ENCODE peak calls at places on chromosomes 11 and 22, in four cellular contexts. One of them, this sample, is unnamed.

GRCh38 chr11:94245121-94245520 is 59.3 kb upstream of the IZUMO1R start:
- DNase-seq in mesenchymal stem cell: no peak
- DNase-seq in mesendoderm: no peak
- DNase-seq in IMR-90: peak
- DNase-seq in this sample: no peak

GRCh38 chr22:24303007-24303406 is 32.4 kb downstream of the SPECC1L start:
- DNase-seq in mesenchymal stem cell: no peak
- DNase-seq in mesendoderm: no peak
- DNase-seq in IMR-90: no peak
- DNase-seq in this sample: peak

GRCh38 chr11:109914038-109914437 is 179.2 kb upstream of the ZC3H12C start:
- DNase-seq in mesenchymal stem cell: no peak
- DNase-seq in mesendoderm: peak
- DNase-seq in IMR-90: no peak
- DNase-seq in this sample: peak

GRCh38 chr11:96132437-96132836 is 208.5 kb upstream of the MTMR2 start:
- DNase-seq in mesenchymal stem cell: peak
- DNase-seq in mesendoderm: no peak
- DNase-seq in IMR-90: peak
- DNase-seq in this sample: no peak

GRCh38 chr22:11325767-11326166 is 4202.2 kb upstream of the OR11H1 start:
- DNase-seq in mesenchymal stem cell: no peak
- DNase-seq in mesendoderm: no peak
- DNase-seq in IMR-90: no peak
- DNase-seq in this sample: no peak

GRCh38 chr11:14078941-14079522 is 116.5 kb downstream of the SPON1 start:
- DNase-seq in mesenchymal stem cell: no peak
- DNase-seq in mesendoderm: no peak
- DNase-seq in IMR-90: no peak
- DNase-seq in this sample: no peak

GRCh38 chr11:64607381-64608259 is 16.6 kb downstream of the SLC22A12 start:
- DNase-seq in mesenchymal stem cell: no peak
- DNase-seq in mesendoderm: no peak
- DNase-seq in IMR-90: peak
- DNase-seq in this sample: no peak

GRCh38 chr11:104653011-104653806 is 245.1 kb downstream of the CASP12 start:
- DNase-seq in mesenchymal stem cell: peak
- DNase-seq in mesendoderm: no peak
- DNase-seq in IMR-90: no peak
- DNase-seq in this sample: peak

GRCh38 chr11:27532652-27533325 is 26.2 kb upstream of the LIN7C start:
- DNase-seq in mesenchymal stem cell: no peak
- DNase-seq in mesendoderm: no peak
- DNase-seq in IMR-90: peak
- DNase-seq in this sample: no peak

GRCh38 chr22:20463324-20464095 is 25.9 kb upstream of the SCARF2 start:
- DNase-seq in mesenchymal stem cell: no peak
- DNase-seq in mesendoderm: no peak
- DNase-seq in IMR-90: no peak
- DNase-seq in this sample: no peak

GRCh38 chr11:111417766-111418435 is 38.8 kb upstream of the POU2AF1 start:
- DNase-seq in mesenchymal stem cell: peak
- DNase-seq in mesendoderm: no peak
- DNase-seq in IMR-90: peak
- DNase-seq in this sample: no peak

GRCh38 chr22:49549256-49549655 is 278.4 kb downstream of the BRD1 start:
- DNase-seq in mesenchymal stem cell: no peak
- DNase-seq in mesendoderm: no peak
- DNase-seq in IMR-90: no peak
- DNase-seq in this sample: no peak

GRCh38 chr11:82927264-82927880 is 25.8 kb downstream of the DDIAS start:
- DNase-seq in mesenchymal stem cell: peak
- DNase-seq in mesendoderm: peak
- DNase-seq in IMR-90: peak
- DNase-seq in this sample: peak

GRCh38 chr11:59629996-59630395 is 14.4 kb upstream of the OSBP start:
- DNase-seq in mesenchymal stem cell: no peak
- DNase-seq in mesendoderm: no peak
- DNase-seq in IMR-90: no peak
- DNase-seq in this sample: no peak

GRCh38 chr22:24695958-24696511 is 78.5 kb downstream of the PIWIL3 start:
- DNase-seq in mesenchymal stem cell: peak
- DNase-seq in mesendoderm: peak
- DNase-seq in IMR-90: peak
- DNase-seq in this sample: no peak

GRCh38 chr22:32904044-32904443 is 102.5 kb downstream of the TIMP3 start:
- DNase-seq in mesenchymal stem cell: peak
- DNase-seq in mesendoderm: peak
- DNase-seq in IMR-90: peak
- DNase-seq in this sample: peak

GRCh38 chr11:20161230-20161918 is 1.1 kb upstream of the DBX1 start:
- DNase-seq in mesenchymal stem cell: peak
- DNase-seq in mesendoderm: peak
- DNase-seq in IMR-90: no peak
- DNase-seq in this sample: peak

GRCh38 chr11:27592111-27592780 is 85.7 kb upstream of the LIN7C start:
- DNase-seq in mesenchymal stem cell: no peak
- DNase-seq in mesendoderm: no peak
- DNase-seq in IMR-90: peak
- DNase-seq in this sample: no peak

GRCh38 chr11:96303980-96304379 is 39.0 kb downstream of the MAML2 start:
- DNase-seq in mesenchymal stem cell: no peak
- DNase-seq in mesendoderm: no peak
- DNase-seq in IMR-90: no peak
- DNase-seq in this sample: no peak

GRCh38 chr11:20444537-20444936 is 57.0 kb downstream of the PRMT3 start:
- DNase-seq in mesenchymal stem cell: no peak
- DNase-seq in mesendoderm: no peak
- DNase-seq in IMR-90: no peak
- DNase-seq in this sample: no peak

GRCh38 chr11:35214792-35215193 is 75.8 kb downstream of the CD44 start:
- DNase-seq in mesenchymal stem cell: peak
- DNase-seq in mesendoderm: peak
- DNase-seq in IMR-90: peak
- DNase-seq in this sample: peak

GRCh38 chr11:78022397-78023396 is at the start of gene KCTD14:
- DNase-seq in mesenchymal stem cell: no peak
- DNase-seq in mesendoderm: peak
- DNase-seq in IMR-90: no peak
- DNase-seq in this sample: no peak

GRCh38 chr11:70610561-70610960 is 212.2 kb downstream of the CTTN start:
- DNase-seq in mesenchymal stem cell: no peak
- DNase-seq in mesendoderm: no peak
- DNase-seq in IMR-90: peak
- DNase-seq in this sample: no peak

GRCh38 chr11:114618139-114618538 is 22.6 kb upstream of the NXPE4 start:
- DNase-seq in mesenchymal stem cell: no peak
- DNase-seq in mesendoderm: no peak
- DNase-seq in IMR-90: no peak
- DNase-seq in this sample: no peak

GRCh38 chr11:102780491-102780918 is at the start of gene MMP10:
- DNase-seq in mesenchymal stem cell: peak
- DNase-seq in mesendoderm: peak
- DNase-seq in IMR-90: peak
- DNase-seq in this sample: no peak

GRCh38 chr22:49949914-49950292 is 10.7 kb upstream of the PIM3 start:
- DNase-seq in mesenchymal stem cell: no peak
- DNase-seq in mesendoderm: no peak
- DNase-seq in IMR-90: no peak
- DNase-seq in this sample: no peak

GRCh38 chr11:10050561-10050960 is 243.5 kb downstream of the SBF2 start:
- DNase-seq in mesenchymal stem cell: peak
- DNase-seq in mesendoderm: no peak
- DNase-seq in IMR-90: peak
- DNase-seq in this sample: no peak

GRCh38 chr11:99019676-99020075 is 1.1 kb upstream of the CNTN5 start:
- DNase-seq in mesenchymal stem cell: no peak
- DNase-seq in mesendoderm: no peak
- DNase-seq in IMR-90: no peak
- DNase-seq in this sample: no peak

GRCh38 chr22:30606455-30607299 is at the start of gene TCN2:
- DNase-seq in mesenchymal stem cell: peak
- DNase-seq in mesendoderm: peak
- DNase-seq in IMR-90: peak
- DNase-seq in this sample: peak

GRCh38 chr22:42684462-42685195 is 35.4 kb upstream of the CYB5R3 start:
- DNase-seq in mesenchymal stem cell: no peak
- DNase-seq in mesendoderm: no peak
- DNase-seq in IMR-90: no peak
- DNase-seq in this sample: no peak

GRCh38 chr22:42683599-42684283 is 34.5 kb upstream of the CYB5R3 start:
- DNase-seq in mesenchymal stem cell: no peak
- DNase-seq in mesendoderm: no peak
- DNase-seq in IMR-90: no peak
- DNase-seq in this sample: no peak

GRCh38 chr22:42686756-42687491 is 33.7 kb downstream of the A4GALT start:
- DNase-seq in mesenchymal stem cell: no peak
- DNase-seq in mesendoderm: no peak
- DNase-seq in IMR-90: no peak
- DNase-seq in this sample: peak

GRCh38 chr22:42688241-42688913 is 32.3 kb downstream of the A4GALT start:
- DNase-seq in mesenchymal stem cell: peak
- DNase-seq in mesendoderm: peak
- DNase-seq in IMR-90: peak
- DNase-seq in this sample: peak

GRCh38 chr22:42685941-42686666 is 34.6 kb downstream of the A4GALT start:
- DNase-seq in mesenchymal stem cell: no peak
- DNase-seq in mesendoderm: no peak
- DNase-seq in IMR-90: no peak
- DNase-seq in this sample: no peak
- H4K8ac ChIP-seq in mesenchymal stem cell: peak
- H4K8ac ChIP-seq in mesendoderm: no peak
- H4K8ac ChIP-seq in IMR-90: peak
- H4K8ac ChIP-seq in this sample: no peak

GRCh38 chr22:46632646-46633249 is 12.6 kb downstream of the GRAMD4 start:
- DNase-seq in mesenchymal stem cell: no peak
- DNase-seq in mesendoderm: no peak
- DNase-seq in IMR-90: no peak
- DNase-seq in this sample: no peak

GRCh38 chr22:46629291-46629690 is 9.1 kb downstream of the GRAMD4 start:
- DNase-seq in mesenchymal stem cell: no peak
- DNase-seq in mesendoderm: no peak
- DNase-seq in IMR-90: no peak
- DNase-seq in this sample: no peak

GRCh38 chr22:46628756-46629155 is 8.6 kb downstream of the GRAMD4 start:
- DNase-seq in mesenchymal stem cell: no peak
- DNase-seq in mesendoderm: no peak
- DNase-seq in IMR-90: no peak
- DNase-seq in this sample: no peak

GRCh38 chr22:46633334-46633890 is 13.2 kb downstream of the GRAMD4 start:
- DNase-seq in mesenchymal stem cell: no peak
- DNase-seq in mesendoderm: no peak
- DNase-seq in IMR-90: no peak
- DNase-seq in this sample: no peak

GRCh38 chr22:46631113-46631512 is 10.9 kb downstream of the GRAMD4 start:
- DNase-seq in mesenchymal stem cell: no peak
- DNase-seq in mesendoderm: peak
- DNase-seq in IMR-90: no peak
- DNase-seq in this sample: peak
- H4K8ac ChIP-seq in mesenchymal stem cell: no peak
- H4K8ac ChIP-seq in mesendoderm: no peak
- H4K8ac ChIP-seq in IMR-90: no peak
- H4K8ac ChIP-seq in this sample: no peak

GRCh38 chr22:46588279-46589140 is 31.7 kb upstream of the GRAMD4 start:
- DNase-seq in mesenchymal stem cell: no peak
- DNase-seq in mesendoderm: no peak
- DNase-seq in IMR-90: no peak
- DNase-seq in this sample: no peak

GRCh38 chr22:46591890-46592289 is 28.3 kb upstream of the GRAMD4 start:
- DNase-seq in mesenchymal stem cell: no peak
- DNase-seq in mesendoderm: no peak
- DNase-seq in IMR-90: no peak
- DNase-seq in this sample: no peak

GRCh38 chr22:46589871-46590271 is 30.3 kb upstream of the GRAMD4 start:
- DNase-seq in mesenchymal stem cell: no peak
- DNase-seq in mesendoderm: no peak
- DNase-seq in IMR-90: no peak
- DNase-seq in this sample: no peak

GRCh38 chr22:46589141-46589748 is 30.9 kb upstream of the GRAMD4 start:
- DNase-seq in mesenchymal stem cell: no peak
- DNase-seq in mesendoderm: no peak
- DNase-seq in IMR-90: no peak
- DNase-seq in this sample: no peak

DNA sequence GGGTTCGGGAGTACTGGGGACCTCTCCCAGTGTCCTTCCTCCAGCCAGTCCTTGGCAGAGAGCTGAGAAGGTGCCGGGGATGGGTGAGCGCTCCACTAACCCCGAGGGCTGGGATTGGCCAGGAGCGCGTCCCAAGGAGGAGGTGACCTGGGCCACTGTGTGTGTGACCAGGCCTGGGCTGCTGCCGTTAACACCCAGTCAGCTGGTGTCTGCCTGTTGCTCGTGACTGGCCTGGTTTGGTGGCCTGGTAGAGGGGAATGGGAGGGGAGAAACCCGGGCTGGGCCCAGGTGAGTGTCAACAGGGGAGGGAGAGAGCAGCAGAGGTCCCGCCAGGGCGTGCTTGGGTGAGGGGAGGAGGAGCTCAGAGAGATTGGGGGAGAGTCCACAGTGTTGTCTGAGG is 29.9 kb upstream of the GRAMD4 start:
- DNase-seq in mesenchymal stem cell: no peak
- DNase-seq in mesendoderm: no peak
- DNase-seq in IMR-90: no peak
- DNase-seq in this sample: no peak
- H4K8ac ChIP-seq in mesenchymal stem cell: no peak
- H4K8ac ChIP-seq in mesendoderm: no peak
- H4K8ac ChIP-seq in IMR-90: no peak
- H4K8ac ChIP-seq in this sample: no peak

DNA sequence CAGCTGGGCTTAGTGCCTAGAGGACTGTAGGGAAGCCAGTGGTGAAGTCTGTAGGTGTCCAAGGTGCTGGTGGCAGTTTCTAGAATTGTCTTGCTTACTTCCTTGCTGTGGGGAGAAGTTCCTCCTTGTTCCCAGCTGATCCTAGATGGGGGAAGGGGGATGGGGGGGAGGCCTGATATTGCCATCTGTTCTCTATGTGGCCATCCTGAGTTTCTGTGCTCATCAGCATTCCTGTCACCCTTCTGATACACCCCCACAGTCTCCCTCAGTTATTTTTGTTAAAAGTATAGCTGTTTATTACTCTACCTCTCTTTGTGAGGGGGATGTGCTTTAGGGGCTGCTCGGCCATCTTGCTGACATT is 36.5 kb downstream of the MADD start:
- DNase-seq in mesenchymal stem cell: no peak
- DNase-seq in mesendoderm: no peak
- DNase-seq in IMR-90: no peak
- DNase-seq in this sample: no peak
- H4K8ac ChIP-seq in mesenchymal stem cell: no peak
- H4K8ac ChIP-seq in mesendoderm: no peak
- H4K8ac ChIP-seq in IMR-90: no peak
- H4K8ac ChIP-seq in this sample: no peak

This sample was measured in trophoblast cell.